ENCODE peak calls at places on chromosomes 6 and 20, in seven cellular contexts. F, P, A, V, I, H and G are unnamed samples.
A peak's percentile ranks its signal among the peaks of the same experiment; 100 is the strongest.

GRCh38 chr20:9978395-9979004 is 56.3 kb upstream of the ANKEF1 start:
- DNase-seq in V (peak; percentile 52), I (peak; percentile 82), A (no peak), H (peak; percentile 28), P (peak; percentile 71), F (peak; percentile 36), G (peak; percentile 43)

GRCh38 chr6:139638179-139638872 is 263.9 kb upstream of the CITED2 start:
- DNase-seq in V (no peak), H (no peak), I (no peak), F (no peak), P (no peak), A (no peak), G (no peak)

GRCh38 chr20:12970372-12970821 is 38.4 kb upstream of the SPTLC3 start:
- DNase-seq in F (no peak), P (no peak), A (no peak), V (no peak), I (peak; percentile 5), H (peak; percentile 23), G (no peak)

GRCh38 chr6:41439524-41440418 is 104.4 kb downstream of the NCR2 start:
- DNase-seq in V (no peak), F (peak; percentile 32), A (no peak), H (no peak), I (no peak), P (peak; percentile 22), G (no peak)

GRCh38 chr20:50376888-50377459 is 133.2 kb upstream of the PTPN1 start:
- DNase-seq in A (no peak), V (no peak), F (no peak), P (no peak), H (no peak), I (no peak), G (no peak)

GRCh38 chr20:33567949-33568348 is 78.1 kb downstream of the CBFA2T2 start:
- DNase-seq in F (no peak), I (no peak), A (no peak), P (no peak), V (no peak), H (no peak), G (no peak)

GRCh38 chr20:24667689-24668383 is 198.4 kb downstream of the SYNDIG1 start:
- DNase-seq in V (no peak), I (no peak), H (no peak), F (no peak), P (no peak), A (no peak), G (no peak)

GRCh38 chr20:16803965-16804792 is 56.0 kb downstream of the OTOR start:
- DNase-seq in H (peak; percentile 80), V (peak; percentile 20), F (no peak), I (peak; percentile 60), P (peak; percentile 4), A (peak; percentile 78), G (peak; percentile 39)

GRCh38 chr6:135478626-135479025 is 18.9 kb downstream of the AHI1 start:
- DNase-seq in I (no peak), H (no peak), F (no peak), P (no peak), A (no peak), V (no peak), G (no peak)

GRCh38 chr6:1075880-1076279 is 236.0 kb upstream of the FOXQ1 start:
- DNase-seq in A (no peak), P (no peak), F (no peak), V (no peak), H (no peak), I (no peak), G (no peak)

GRCh38 chr6:164453835-164454234 is 855.6 kb downstream of the C6orf118 start:
- DNase-seq in P (no peak), F (no peak), I (no peak), A (no peak), H (no peak), V (no peak), G (no peak)